ENCODE peak calls at places on chromosomes 4 and X, in nine cellular contexts. L is upper lobe of left lung; J is activated T-cell treated with anti-CD3 and anti-CD28 coated beads, Interleukin-2, amount 50 U/mL, for 4 hours; K is left cardiac atrium; P is pancreas; Y is Right ventricle myocardium inferior; I is body of pancreas; O is natural killer cell treated with Interleukin-12 subunit alpha and Interleukin-12 subunit beta and Interleukin-15 and Interleukin-18, amount 100 ng/mL, for 72 hours; W is naive thymus-derived CD8-positive, alpha-beta T cell. T is an unnamed sample.

GRCh38 chrX:40207626-40208025 is 109.9 kb upstream of the BCOR start:
- ATAC-seq in L (no peak), J (peak), K (no peak), P (no peak), Y (no peak), I (no peak), O (peak), W (no peak), T (peak)

GRCh38 chrX:3697701-3698279 is 15.7 kb downstream of the PRKX start:
- ATAC-seq in L (no peak), J (no peak), K (no peak), P (peak), Y (peak), I (peak), O (no peak), W (no peak), T (no peak)

GRCh38 chr4:145436793-145437192 is 44.9 kb upstream of the SMAD1 start:
- ATAC-seq in L (no peak), J (no peak), K (no peak), P (no peak), Y (no peak), I (no peak), O (no peak), W (no peak), T (no peak)

GRCh38 chr4:2958446-2958845 is 4.8 kb downstream of the NOP14 start:
- ATAC-seq in L (no peak), J (no peak), K (no peak), P (no peak), Y (no peak), I (no peak), O (no peak), W (no peak), T (no peak)

GRCh38 chrX:46407753-46408130 is 137.5 kb downstream of the ZNF674 start:
- ATAC-seq in L (no peak), J (no peak), K (no peak), P (no peak), Y (no peak), I (no peak), O (no peak), W (no peak), T (no peak)

GRCh38 chrX:150934453-150934852 is 36.0 kb upstream of the CD99L2 start:
- ATAC-seq in L (no peak), J (no peak), K (no peak), P (no peak), Y (no peak), I (no peak), O (no peak), W (no peak), T (no peak)

GRCh38 chr4:76639292-76639691 is 204.3 kb downstream of the SHROOM3 start:
- ATAC-seq in L (no peak), J (no peak), K (peak), P (no peak), Y (no peak), I (no peak), O (no peak), W (no peak), T (no peak)

GRCh38 chrX:71540801-71541545 is 8.1 kb downstream of the OGT start:
- ATAC-seq in L (no peak), J (peak), K (no peak), P (peak), Y (peak), I (no peak), O (peak), W (peak), T (peak)

GRCh38 chr4:38967260-38968095 is 64.7 kb downstream of the TMEM156 start:
- ATAC-seq in L (no peak), J (no peak), K (no peak), P (peak), Y (peak), I (peak), O (no peak), W (no peak), T (peak)

GRCh38 chrX:71107762-71108360 is 1.3 kb upstream of the CXorf65 start:
- ATAC-seq in L (no peak), J (no peak), K (no peak), P (no peak), Y (no peak), I (no peak), O (no peak), W (peak), T (no peak)

GRCh38 chrX:22073928-22074327 is 41.8 kb downstream of the PHEX start:
- ATAC-seq in L (no peak), J (no peak), K (no peak), P (no peak), Y (no peak), I (no peak), O (no peak), W (no peak), T (no peak)

GRCh38 chr4:141658316-141658715 is 21.9 kb downstream of the IL15 start:
- ATAC-seq in L (no peak), J (no peak), K (no peak), P (no peak), Y (no peak), I (no peak), O (no peak), W (no peak), T (no peak)

GRCh38 chr4:4641661-4642180 is 99.9 kb upstream of the STX18 start:
- ATAC-seq in L (no peak), J (no peak), K (no peak), P (no peak), Y (no peak), I (no peak), O (no peak), W (no peak), T (no peak)

GRCh38 chr4:47167391-47167790 is 136.0 kb downstream of the GABRB1 start:
- ATAC-seq in L (no peak), J (no peak), K (no peak), P (no peak), Y (no peak), I (no peak), O (no peak), W (no peak), T (no peak)

GRCh38 chr4:45550766-45551366 is 573.0 kb downstream of the GABRG1 start:
- ATAC-seq in L (no peak), J (no peak), K (no peak), P (no peak), Y (no peak), I (no peak), O (no peak), W (no peak), T (no peak)